ENCODE peak calls at places on chromosome 9, in nine cellular contexts. One of them, this sample, is unnamed.

GRCh38 chr9:112080831-112081542 is 94.1 kb downstream of the SUSD1 start:
- DNase-seq in GM06990: no peak
- DNase-seq in heart left ventricle: no peak
- DNase-seq in effector memory CD4-positive, alpha-beta T cell: no peak
- DNase-seq in K562: no peak
- DNase-seq in AG08395: no peak
- DNase-seq in OCI-LY7: no peak
- DNase-seq in psoas muscle: no peak
- DNase-seq in Daoy: no peak
- DNase-seq in this sample: no peak

GRCh38 chr9:72145093-72145492 is 4.1 kb upstream of the GDA start:
- DNase-seq in Daoy: peak
- DNase-seq in heart left ventricle: no peak
- DNase-seq in psoas muscle: no peak
- DNase-seq in OCI-LY7: no peak
- DNase-seq in effector memory CD4-positive, alpha-beta T cell: no peak
- DNase-seq in AG08395: no peak
- DNase-seq in K562: no peak
- DNase-seq in GM06990: no peak
- DNase-seq in this sample: no peak

GRCh38 chr9:81053298-81054025 is 635.9 kb downstream of the TLE1 start:
- DNase-seq in K562: no peak
- DNase-seq in GM06990: no peak
- DNase-seq in heart left ventricle: no peak
- DNase-seq in OCI-LY7: no peak
- DNase-seq in Daoy: no peak
- DNase-seq in effector memory CD4-positive, alpha-beta T cell: no peak
- DNase-seq in psoas muscle: no peak
- DNase-seq in AG08395: no peak
- DNase-seq in this sample: no peak

GRCh38 chr9:83583151-83584014 is 39.6 kb upstream of the IDNK start:
- DNase-seq in AG08395: peak
- DNase-seq in effector memory CD4-positive, alpha-beta T cell: no peak
- DNase-seq in K562: peak
- DNase-seq in GM06990: no peak
- DNase-seq in psoas muscle: no peak
- DNase-seq in OCI-LY7: peak
- DNase-seq in Daoy: peak
- DNase-seq in heart left ventricle: no peak
- DNase-seq in this sample: peak

GRCh38 chr9:92632641-92633040 is 37.3 kb downstream of the IPPK start:
- DNase-seq in psoas muscle: no peak
- DNase-seq in OCI-LY7: no peak
- DNase-seq in AG08395: no peak
- DNase-seq in K562: no peak
- DNase-seq in GM06990: no peak
- DNase-seq in Daoy: no peak
- DNase-seq in heart left ventricle: peak
- DNase-seq in effector memory CD4-positive, alpha-beta T cell: no peak
- DNase-seq in this sample: no peak

GRCh38 chr9:90854637-90855036 is 53.0 kb downstream of the SYK start:
- DNase-seq in Daoy: no peak
- DNase-seq in K562: no peak
- DNase-seq in AG08395: no peak
- DNase-seq in GM06990: no peak
- DNase-seq in OCI-LY7: no peak
- DNase-seq in heart left ventricle: no peak
- DNase-seq in psoas muscle: no peak
- DNase-seq in effector memory CD4-positive, alpha-beta T cell: no peak
- DNase-seq in this sample: no peak

GRCh38 chr9:126561582-126561981 is 52.1 kb upstream of the LMX1B start:
- DNase-seq in effector memory CD4-positive, alpha-beta T cell: no peak
- DNase-seq in psoas muscle: no peak
- DNase-seq in GM06990: no peak
- DNase-seq in heart left ventricle: no peak
- DNase-seq in AG08395: no peak
- DNase-seq in Daoy: no peak
- DNase-seq in OCI-LY7: no peak
- DNase-seq in K562: no peak
- DNase-seq in this sample: no peak

GRCh38 chr9:95010431-95010838 is 283.9 kb downstream of the AOPEP start:
- DNase-seq in effector memory CD4-positive, alpha-beta T cell: no peak
- DNase-seq in K562: no peak
- DNase-seq in GM06990: no peak
- DNase-seq in Daoy: no peak
- DNase-seq in OCI-LY7: no peak
- DNase-seq in psoas muscle: no peak
- DNase-seq in heart left ventricle: no peak
- DNase-seq in AG08395: no peak
- DNase-seq in this sample: no peak

GRCh38 chr9:13432914-13433313 is 153.4 kb upstream of the MPDZ start:
- DNase-seq in Daoy: peak
- DNase-seq in psoas muscle: no peak
- DNase-seq in K562: no peak
- DNase-seq in OCI-LY7: no peak
- DNase-seq in effector memory CD4-positive, alpha-beta T cell: no peak
- DNase-seq in heart left ventricle: no peak
- DNase-seq in AG08395: no peak
- DNase-seq in GM06990: no peak
- DNase-seq in this sample: no peak

GRCh38 chr9:124371183-124371582 is 44.1 kb downstream of the PSMB7 start:
- DNase-seq in AG08395: peak
- DNase-seq in Daoy: no peak
- DNase-seq in psoas muscle: no peak
- DNase-seq in GM06990: no peak
- DNase-seq in K562: no peak
- DNase-seq in effector memory CD4-positive, alpha-beta T cell: no peak
- DNase-seq in heart left ventricle: no peak
- DNase-seq in OCI-LY7: no peak
- DNase-seq in this sample: no peak

GRCh38 chr9:22203371-22204138 is 194.4 kb upstream of the CDKN2B start:
- DNase-seq in AG08395: peak
- DNase-seq in K562: no peak
- DNase-seq in psoas muscle: no peak
- DNase-seq in GM06990: no peak
- DNase-seq in OCI-LY7: no peak
- DNase-seq in Daoy: no peak
- DNase-seq in effector memory CD4-positive, alpha-beta T cell: no peak
- DNase-seq in heart left ventricle: no peak
- DNase-seq in this sample: no peak

GRCh38 chr9:113781381-113781780 is 94.7 kb upstream of the ZNF618 start:
- DNase-seq in GM06990: no peak
- DNase-seq in effector memory CD4-positive, alpha-beta T cell: no peak
- DNase-seq in OCI-LY7: no peak
- DNase-seq in psoas muscle: no peak
- DNase-seq in heart left ventricle: no peak
- DNase-seq in K562: no peak
- DNase-seq in Daoy: no peak
- DNase-seq in AG08395: no peak
- DNase-seq in this sample: no peak

GRCh38 chr9:87812375-87813118 is 70.1 kb upstream of the SPATA31E1 start:
- DNase-seq in psoas muscle: no peak
- DNase-seq in K562: peak
- DNase-seq in effector memory CD4-positive, alpha-beta T cell: no peak
- DNase-seq in AG08395: peak
- DNase-seq in OCI-LY7: peak
- DNase-seq in GM06990: no peak
- DNase-seq in heart left ventricle: no peak
- DNase-seq in Daoy: peak
- DNase-seq in this sample: peak

GRCh38 chr9:110579763-110580255 is 268 bp upstream of the SVEP1 start:
- DNase-seq in AG08395: peak
- DNase-seq in Daoy: peak
- DNase-seq in effector memory CD4-positive, alpha-beta T cell: no peak
- DNase-seq in K562: no peak
- DNase-seq in heart left ventricle: peak
- DNase-seq in OCI-LY7: no peak
- DNase-seq in GM06990: no peak
- DNase-seq in psoas muscle: no peak
- DNase-seq in this sample: peak

GRCh38 chr9:23447166-23447565 is 378.9 kb downstream of the ELAVL2 start:
- DNase-seq in GM06990: no peak
- DNase-seq in OCI-LY7: no peak
- DNase-seq in Daoy: no peak
- DNase-seq in AG08395: no peak
- DNase-seq in psoas muscle: no peak
- DNase-seq in K562: no peak
- DNase-seq in heart left ventricle: no peak
- DNase-seq in effector memory CD4-positive, alpha-beta T cell: no peak
- DNase-seq in this sample: no peak

GRCh38 chr9:5629312-5630037 is 568 bp downstream of the RIC1 start:
- DNase-seq in AG08395: no peak
- DNase-seq in heart left ventricle: peak
- DNase-seq in Daoy: peak
- DNase-seq in GM06990: peak
- DNase-seq in OCI-LY7: peak
- DNase-seq in psoas muscle: peak
- DNase-seq in effector memory CD4-positive, alpha-beta T cell: peak
- DNase-seq in K562: peak
- DNase-seq in this sample: peak

GRCh38 chr9:37408933-37409710 is 13.4 kb upstream of the GRHPR start:
- DNase-seq in Daoy: peak
- DNase-seq in heart left ventricle: no peak
- DNase-seq in effector memory CD4-positive, alpha-beta T cell: peak
- DNase-seq in GM06990: peak
- DNase-seq in K562: peak
- DNase-seq in OCI-LY7: peak
- DNase-seq in AG08395: no peak
- DNase-seq in psoas muscle: no peak
- DNase-seq in this sample: no peak

GRCh38 chr9:96418920-96419690 is 935 bp upstream of the ZNF367 start:
- DNase-seq in psoas muscle: peak
- DNase-seq in effector memory CD4-positive, alpha-beta T cell: peak
- DNase-seq in K562: peak
- DNase-seq in OCI-LY7: peak
- DNase-seq in AG08395: peak
- DNase-seq in heart left ventricle: peak
- DNase-seq in Daoy: peak
- DNase-seq in GM06990: peak
- DNase-seq in this sample: peak

This sample was measured in HEK293T.